ENCODE peak calls at places on chromosome 10, in eight cellular contexts. One of them, this sample, is unnamed.

GRCh38 chr10:84308481-84309304 is 19.7 kb upstream of the CCSER2 start:
- DNase-seq in NCI-H460: no peak
- DNase-seq in stimulated activated CD4-positive, alpha-beta T cell treated with anti-CD3 and anti-CD28 coated beads, Interleukin-4, amount 100 ng/mL, for 1 hour: peak; percentile 30
- DNase-seq in dermis blood vessel endothelial cell: peak; percentile 94
- DNase-seq in HAP-1: no peak
- DNase-seq in left ventricle myocardium superior: peak; percentile 42
- DNase-seq in RWPE1: no peak
- DNase-seq in NCI-H187 treated with DMSO at 0.1 percent for 48 hours: no peak
- DNase-seq in this sample: no peak

GRCh38 chr10:30553625-30554442 is 75.7 kb downstream of the LYZL2 start:
- DNase-seq in RWPE1: no peak
- DNase-seq in NCI-H460: peak; percentile 75
- DNase-seq in left ventricle myocardium superior: peak; percentile 81
- DNase-seq in HAP-1: peak; percentile 89
- DNase-seq in stimulated activated CD4-positive, alpha-beta T cell treated with anti-CD3 and anti-CD28 coated beads, Interleukin-4, amount 100 ng/mL, for 1 hour: no peak
- DNase-seq in NCI-H187 treated with DMSO at 0.1 percent for 48 hours: no peak
- DNase-seq in dermis blood vessel endothelial cell: peak; percentile 73
- DNase-seq in this sample: peak; percentile 87

GRCh38 chr10:9957352-9957751 is 1060.3 kb upstream of the CELF2 start:
- DNase-seq in dermis blood vessel endothelial cell: no peak
- DNase-seq in stimulated activated CD4-positive, alpha-beta T cell treated with anti-CD3 and anti-CD28 coated beads, Interleukin-4, amount 100 ng/mL, for 1 hour: no peak
- DNase-seq in HAP-1: no peak
- DNase-seq in NCI-H460: no peak
- DNase-seq in left ventricle myocardium superior: no peak
- DNase-seq in RWPE1: no peak
- DNase-seq in NCI-H187 treated with DMSO at 0.1 percent for 48 hours: no peak
- DNase-seq in this sample: no peak

GRCh38 chr10:90579602-90580242 is 278.1 kb downstream of the HTR7 start:
- DNase-seq in NCI-H460: no peak
- DNase-seq in dermis blood vessel endothelial cell: peak; percentile 30
- DNase-seq in stimulated activated CD4-positive, alpha-beta T cell treated with anti-CD3 and anti-CD28 coated beads, Interleukin-4, amount 100 ng/mL, for 1 hour: no peak
- DNase-seq in NCI-H187 treated with DMSO at 0.1 percent for 48 hours: no peak
- DNase-seq in RWPE1: peak; percentile 19
- DNase-seq in left ventricle myocardium superior: no peak
- DNase-seq in HAP-1: peak; percentile 9
- DNase-seq in this sample: no peak

GRCh38 chr10:132637477-132638129 is 100.0 kb downstream of the INPP5A start:
- DNase-seq in NCI-H460: peak; percentile 64
- DNase-seq in dermis blood vessel endothelial cell: peak; percentile 77
- DNase-seq in RWPE1: peak; percentile 86
- DNase-seq in left ventricle myocardium superior: no peak
- DNase-seq in NCI-H187 treated with DMSO at 0.1 percent for 48 hours: no peak
- DNase-seq in stimulated activated CD4-positive, alpha-beta T cell treated with anti-CD3 and anti-CD28 coated beads, Interleukin-4, amount 100 ng/mL, for 1 hour: no peak
- DNase-seq in HAP-1: peak; percentile 47
- DNase-seq in this sample: no peak

GRCh38 chr10:5775705-5776104 is 37.5 kb downstream of the GDI2 start:
- DNase-seq in left ventricle myocardium superior: peak; percentile 53
- DNase-seq in dermis blood vessel endothelial cell: no peak
- DNase-seq in HAP-1: no peak
- DNase-seq in NCI-H187 treated with DMSO at 0.1 percent for 48 hours: no peak
- DNase-seq in stimulated activated CD4-positive, alpha-beta T cell treated with anti-CD3 and anti-CD28 coated beads, Interleukin-4, amount 100 ng/mL, for 1 hour: peak; percentile 75
- DNase-seq in NCI-H460: no peak
- DNase-seq in RWPE1: no peak
- DNase-seq in this sample: peak; percentile 80

GRCh38 chr10:15333909-15334649 is 37.0 kb downstream of the FAM171A1 start:
- DNase-seq in left ventricle myocardium superior: no peak
- DNase-seq in dermis blood vessel endothelial cell: no peak
- DNase-seq in HAP-1: peak; percentile 29
- DNase-seq in RWPE1: no peak
- DNase-seq in NCI-H460: no peak
- DNase-seq in NCI-H187 treated with DMSO at 0.1 percent for 48 hours: no peak
- DNase-seq in stimulated activated CD4-positive, alpha-beta T cell treated with anti-CD3 and anti-CD28 coated beads, Interleukin-4, amount 100 ng/mL, for 1 hour: no peak
- DNase-seq in this sample: no peak

GRCh38 chr10:29733323-29733722 is 98.6 kb upstream of the SVIL start:
- DNase-seq in NCI-H187 treated with DMSO at 0.1 percent for 48 hours: no peak
- DNase-seq in stimulated activated CD4-positive, alpha-beta T cell treated with anti-CD3 and anti-CD28 coated beads, Interleukin-4, amount 100 ng/mL, for 1 hour: no peak
- DNase-seq in HAP-1: no peak
- DNase-seq in NCI-H460: no peak
- DNase-seq in left ventricle myocardium superior: no peak
- DNase-seq in RWPE1: no peak
- DNase-seq in dermis blood vessel endothelial cell: no peak
- DNase-seq in this sample: no peak

GRCh38 chr10:116186273-116186672 is 86.7 kb downstream of the GFRA1 start:
- DNase-seq in RWPE1: no peak
- DNase-seq in dermis blood vessel endothelial cell: no peak
- DNase-seq in NCI-H187 treated with DMSO at 0.1 percent for 48 hours: no peak
- DNase-seq in HAP-1: no peak
- DNase-seq in left ventricle myocardium superior: no peak
- DNase-seq in NCI-H460: no peak
- DNase-seq in stimulated activated CD4-positive, alpha-beta T cell treated with anti-CD3 and anti-CD28 coated beads, Interleukin-4, amount 100 ng/mL, for 1 hour: no peak
- DNase-seq in this sample: no peak

GRCh38 chr10:16259726-16260125 is 177.1 kb upstream of the PTER start:
- DNase-seq in dermis blood vessel endothelial cell: no peak
- DNase-seq in NCI-H460: no peak
- DNase-seq in NCI-H187 treated with DMSO at 0.1 percent for 48 hours: no peak
- DNase-seq in stimulated activated CD4-positive, alpha-beta T cell treated with anti-CD3 and anti-CD28 coated beads, Interleukin-4, amount 100 ng/mL, for 1 hour: no peak
- DNase-seq in HAP-1: no peak
- DNase-seq in RWPE1: no peak
- DNase-seq in left ventricle myocardium superior: no peak
- DNase-seq in this sample: no peak

GRCh38 chr10:109429956-109430760 is 493.2 kb downstream of the XPNPEP1 start:
- DNase-seq in HAP-1: no peak
- DNase-seq in left ventricle myocardium superior: no peak
- DNase-seq in stimulated activated CD4-positive, alpha-beta T cell treated with anti-CD3 and anti-CD28 coated beads, Interleukin-4, amount 100 ng/mL, for 1 hour: no peak
- DNase-seq in dermis blood vessel endothelial cell: no peak
- DNase-seq in NCI-H460: no peak
- DNase-seq in NCI-H187 treated with DMSO at 0.1 percent for 48 hours: no peak
- DNase-seq in RWPE1: no peak
- DNase-seq in this sample: no peak

GRCh38 chr10:99394761-99395386 is 35.5 kb downstream of the GOT1 start:
- DNase-seq in left ventricle myocardium superior: no peak
- DNase-seq in dermis blood vessel endothelial cell: no peak
- DNase-seq in RWPE1: peak; percentile 51
- DNase-seq in HAP-1: no peak
- DNase-seq in stimulated activated CD4-positive, alpha-beta T cell treated with anti-CD3 and anti-CD28 coated beads, Interleukin-4, amount 100 ng/mL, for 1 hour: no peak
- DNase-seq in NCI-H460: no peak
- DNase-seq in NCI-H187 treated with DMSO at 0.1 percent for 48 hours: peak; percentile 47
- DNase-seq in this sample: no peak

GRCh38 chr10:96960872-96961271 is 128.8 kb downstream of the LCOR start:
- DNase-seq in HAP-1: no peak
- DNase-seq in stimulated activated CD4-positive, alpha-beta T cell treated with anti-CD3 and anti-CD28 coated beads, Interleukin-4, amount 100 ng/mL, for 1 hour: no peak
- DNase-seq in NCI-H187 treated with DMSO at 0.1 percent for 48 hours: no peak
- DNase-seq in dermis blood vessel endothelial cell: no peak
- DNase-seq in left ventricle myocardium superior: no peak
- DNase-seq in RWPE1: no peak
- DNase-seq in NCI-H460: no peak
- DNase-seq in this sample: no peak

GRCh38 chr10:55320187-55320586 is 519.2 kb upstream of the PCDH15 start:
- DNase-seq in stimulated activated CD4-positive, alpha-beta T cell treated with anti-CD3 and anti-CD28 coated beads, Interleukin-4, amount 100 ng/mL, for 1 hour: no peak
- DNase-seq in NCI-H460: no peak
- DNase-seq in left ventricle myocardium superior: no peak
- DNase-seq in NCI-H187 treated with DMSO at 0.1 percent for 48 hours: no peak
- DNase-seq in dermis blood vessel endothelial cell: no peak
- DNase-seq in RWPE1: no peak
- DNase-seq in HAP-1: no peak
- DNase-seq in this sample: no peak

GRCh38 chr10:75468612-75469011 is 37.2 kb downstream of the LRMDA start:
- DNase-seq in RWPE1: no peak
- DNase-seq in stimulated activated CD4-positive, alpha-beta T cell treated with anti-CD3 and anti-CD28 coated beads, Interleukin-4, amount 100 ng/mL, for 1 hour: no peak
- DNase-seq in NCI-H187 treated with DMSO at 0.1 percent for 48 hours: no peak
- DNase-seq in HAP-1: no peak
- DNase-seq in NCI-H460: no peak
- DNase-seq in dermis blood vessel endothelial cell: no peak
- DNase-seq in left ventricle myocardium superior: peak; percentile 58
- DNase-seq in this sample: no peak

GRCh38 chr10:5812283-5813090 is 747 bp downstream of the GDI2 start:
- DNase-seq in RWPE1: peak; percentile 29
- DNase-seq in HAP-1: peak; percentile 63
- DNase-seq in NCI-H460: no peak
- DNase-seq in dermis blood vessel endothelial cell: peak; percentile 58
- DNase-seq in left ventricle myocardium superior: peak; percentile 70
- DNase-seq in stimulated activated CD4-positive, alpha-beta T cell treated with anti-CD3 and anti-CD28 coated beads, Interleukin-4, amount 100 ng/mL, for 1 hour: peak; percentile 32
- DNase-seq in NCI-H187 treated with DMSO at 0.1 percent for 48 hours: no peak
- DNase-seq in this sample: peak; percentile 92

GRCh38 chr10:63681965-63682704 is 160.9 kb downstream of the REEP3 start:
- DNase-seq in NCI-H460: no peak
- DNase-seq in RWPE1: peak; percentile 25
- DNase-seq in dermis blood vessel endothelial cell: peak; percentile 63
- DNase-seq in HAP-1: no peak
- DNase-seq in NCI-H187 treated with DMSO at 0.1 percent for 48 hours: no peak
- DNase-seq in left ventricle myocardium superior: no peak
- DNase-seq in stimulated activated CD4-positive, alpha-beta T cell treated with anti-CD3 and anti-CD28 coated beads, Interleukin-4, amount 100 ng/mL, for 1 hour: no peak
- DNase-seq in this sample: no peak